ENCODE peak calls at places on chromosomes 5 and 9, in seven cellular contexts. F is AG10803, B is astrocyte, U is astrocyte of the cerebellum, L is brain microvascular endothelial cell, Z is AG04449, R is BE2C. X is an unnamed sample.

GRCh38 chr5:77155179-77155839 is 55.2 kb upstream of the PDE8B start:
- DNase-seq in U (no peak), B (no peak), L (no peak), F (no peak), R (no peak), Z (no peak), X (peak)

GRCh38 chr9:137052998-137053943 is 590 bp downstream of the ENTPD2 start:
- DNase-seq in R (no peak), Z (no peak), F (no peak), U (no peak), L (no peak), B (no peak), X (no peak)

GRCh38 chr5:151037561-151038291 is 17.3 kb downstream of the GPX3 start:
- DNase-seq in R (no peak), U (peak), F (peak), B (peak), Z (no peak), L (peak), X (no peak)

GRCh38 chr5:174454464-174454863 is 269.9 kb upstream of the MSX2 start:
- DNase-seq in U (no peak), R (no peak), B (no peak), F (no peak), Z (no peak), L (no peak), X (peak)

GRCh38 chr9:137761032-137761431 is 116.5 kb upstream of the CACNA1B start:
- DNase-seq in F (no peak), B (no peak), U (no peak), Z (no peak), R (no peak), L (no peak), X (peak)

GRCh38 chr9:124973807-124974206 is 32.9 kb upstream of the GOLGA1 start:
- DNase-seq in R (no peak), U (no peak), F (no peak), Z (no peak), L (no peak), B (no peak), X (no peak)

GRCh38 chr5:156435101-156435500 is 108.1 kb downstream of the SGCD start:
- DNase-seq in L (no peak), B (no peak), U (no peak), F (no peak), R (no peak), Z (no peak), X (no peak)

GRCh38 chr9:91332476-91333231 is 29.1 kb downstream of the AUH start:
- DNase-seq in Z (no peak), B (no peak), R (no peak), F (no peak), U (no peak), L (no peak), X (no peak)

GRCh38 chr9:95511952-95512750 is 4.6 kb downstream of the PTCH1 start:
- DNase-seq in L (no peak), U (no peak), R (peak), F (peak), B (no peak), Z (no peak), X (peak)

GRCh38 chr5:75509956-75510355 is 1.5 kb downstream of the CERT1 start:
- DNase-seq in R (no peak), Z (peak), L (peak), U (no peak), B (peak), F (peak), X (no peak)

GRCh38 chr9:117014061-117014460 is 327.0 kb downstream of the TRIM32 start:
- DNase-seq in F (no peak), L (no peak), B (no peak), R (no peak), U (no peak), Z (no peak), X (no peak)

DNA sequence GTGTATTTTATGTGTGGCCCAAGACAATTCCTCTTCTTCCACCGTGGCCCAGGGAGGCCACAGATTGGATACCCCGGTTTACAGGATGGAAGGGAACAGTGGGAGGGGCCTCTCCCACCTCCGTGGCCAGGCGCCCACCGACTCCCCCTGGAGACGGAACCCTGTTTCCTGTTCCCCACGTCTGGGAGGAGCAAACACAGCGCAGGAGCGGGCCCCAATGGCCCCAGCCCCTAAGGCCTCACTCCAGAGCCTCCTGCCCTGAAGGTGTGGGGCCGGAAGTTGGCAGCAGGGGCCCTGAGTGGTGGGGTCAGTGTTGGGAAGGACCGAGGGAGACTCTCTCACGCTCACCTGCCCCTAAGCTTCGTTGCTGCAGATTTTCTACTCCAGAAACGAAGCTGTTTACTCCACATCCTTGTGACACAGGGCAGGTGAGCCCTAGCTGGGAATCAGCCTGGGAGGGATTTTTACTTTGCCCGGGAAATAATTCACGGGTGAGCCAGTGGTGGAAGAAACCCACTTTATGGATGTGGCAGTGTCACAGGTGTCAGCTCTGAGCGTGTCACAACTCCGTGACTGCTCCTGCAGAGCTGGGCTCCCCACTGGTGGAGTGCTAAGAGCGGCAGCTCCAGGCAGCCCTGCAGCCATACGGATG is 77.6 kb upstream of the OLFM1 start:
- DNase-seq in R (no peak), B (no peak), F (no peak), U (no peak), L (no peak), Z (no peak), X (no peak)
- TF ChIP-seq CTCF in R (no peak), B (no peak), F (no peak), U (no peak), L (no peak), Z (no peak), X (no peak)

DNA sequence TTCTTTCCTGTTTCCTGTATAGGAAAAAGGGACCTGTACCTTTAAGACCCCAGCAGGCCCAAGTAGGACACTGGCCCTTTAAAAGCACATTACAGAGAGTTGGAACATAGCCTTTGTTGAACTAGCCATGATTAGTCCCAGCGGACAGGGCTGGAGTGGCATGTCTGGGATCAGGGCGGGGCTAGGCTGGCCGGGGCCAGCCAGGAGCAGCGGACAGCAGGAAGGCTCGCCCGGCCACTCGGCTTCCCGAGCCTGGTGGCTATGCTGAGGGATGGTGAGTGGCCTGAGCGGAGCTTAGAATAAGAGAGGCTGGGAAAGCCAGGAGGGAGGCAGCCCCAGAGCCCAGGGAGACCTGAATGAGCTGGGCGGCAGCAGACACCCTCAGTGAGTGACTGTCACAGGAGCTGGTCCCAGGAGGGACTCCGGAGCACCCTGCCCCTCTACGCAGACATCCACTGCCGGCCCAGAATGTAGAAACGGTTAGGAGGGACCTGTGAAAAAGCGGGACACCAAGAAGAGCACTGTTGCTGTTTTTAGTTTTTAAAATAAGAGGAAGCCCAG is 92.1 kb downstream of the DAB2IP start:
- DNase-seq in Z (no peak), L (peak), U (peak), B (peak), F (peak), R (peak), X (no peak)
- TF ChIP-seq CTCF in Z (no peak), L (peak), U (no peak), B (no peak), F (no peak), R (no peak), X (no peak)

GRCh38 chr9:134175808-134176598 is 11.6 kb upstream of the RNU6ATAC start:
- DNase-seq in R (no peak), L (no peak), Z (no peak), F (no peak), B (no peak), U (no peak), X (no peak)
- TF ChIP-seq CTCF in R (peak), L (no peak), Z (peak), F (no peak), B (no peak), U (peak), X (no peak)

GRCh38 chr5:169577966-169578365 is 5.6 kb upstream of the SPDL1 start:
- DNase-seq in Z (no peak), B (peak), R (no peak), U (no peak), L (no peak), F (peak), X (no peak)
- TF ChIP-seq CTCF in Z (peak), B (peak), R (peak), U (peak), L (peak), F (peak), X (no peak)

DNA sequence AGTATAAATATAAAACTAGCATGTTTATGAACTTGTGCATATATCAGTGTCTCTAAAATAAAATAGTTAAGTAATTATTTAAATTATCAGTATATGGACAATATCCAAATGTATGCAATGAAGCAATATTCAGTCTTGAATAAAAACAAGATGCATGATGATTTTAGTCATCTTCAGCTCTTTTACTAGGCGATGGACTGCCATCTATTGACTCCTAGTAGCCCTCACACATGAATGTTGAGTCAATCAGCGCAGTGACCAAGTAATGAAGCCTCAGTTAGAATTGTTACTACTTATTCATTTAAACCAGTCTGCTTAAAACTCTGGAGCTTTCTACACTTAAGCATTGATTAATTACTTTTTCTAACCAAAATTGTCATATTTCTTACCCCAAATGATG is 92.9 kb upstream of the GRHPR start:
- DNase-seq in L (peak), Z (no peak), R (peak), F (peak), U (no peak), B (peak), X (peak)
- TF ChIP-seq CTCF in L (peak), Z (peak), R (peak), F (peak), U (peak), B (peak), X (peak)

GRCh38 chr9:72972636-72973035 is 19.8 kb upstream of the ALDH1A1 start:
- DNase-seq in Z (no peak), U (no peak), B (no peak), F (no peak), L (no peak), R (no peak), X (no peak)
- TF ChIP-seq CTCF in Z (no peak), U (no peak), B (no peak), F (no peak), L (no peak), R (no peak), X (no peak)

GRCh38 chr9:110427497-110428104 is 89.9 kb upstream of the TXNDC8 start:
- DNase-seq in F (peak), Z (no peak), R (peak), L (peak), B (peak), U (no peak), X (peak)

GRCh38 chr9:110429453-110429852 is 91.8 kb upstream of the TXNDC8 start:
- DNase-seq in R (no peak), U (no peak), Z (no peak), B (no peak), F (peak), L (no peak), X (no peak)

GRCh38 chr9:110426052-110426709 is 88.5 kb upstream of the TXNDC8 start:
- DNase-seq in B (peak), Z (no peak), L (no peak), F (peak), U (peak), R (no peak), X (no peak)
- TF ChIP-seq CTCF in B (peak), Z (peak), L (peak), F (peak), U (peak), R (no peak), X (no peak)

GRCh38 chr5:116361171-116361967 is 213.3 kb downstream of the SEMA6A start:
- DNase-seq in U (no peak), F (peak), L (peak), B (peak), R (peak), Z (no peak), X (no peak)
- TF ChIP-seq CTCF in U (peak), F (no peak), L (peak), B (no peak), R (peak), Z (peak), X (no peak)

DNA sequence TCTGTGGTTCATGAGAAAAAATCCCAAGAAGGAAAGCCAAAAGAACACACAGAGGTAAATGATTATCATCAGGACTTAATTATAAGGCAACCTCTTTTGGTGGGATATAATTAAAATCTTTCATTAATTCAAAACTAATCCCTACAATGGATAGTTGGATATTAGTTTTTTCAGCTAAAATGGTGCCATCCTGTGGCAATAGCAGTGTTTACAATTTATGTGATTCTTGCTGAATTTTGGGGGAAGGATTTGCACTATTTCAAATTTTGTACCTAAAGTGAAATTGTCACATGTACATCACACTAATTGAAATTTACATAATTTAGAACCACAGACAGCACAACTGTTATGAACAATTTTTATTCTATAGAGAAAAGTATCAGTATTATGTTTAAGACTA is 67.0 kb downstream of the CAST start:
- DNase-seq in B (no peak), F (no peak), Z (no peak), R (no peak), U (no peak), L (no peak), X (no peak)
- TF ChIP-seq CTCF in B (no peak), F (peak), Z (peak), R (peak), U (peak), L (peak), X (peak)

X was measured in activated CD8-positive, alpha-beta T cell treated with anti-CD3 and anti-CD28 coated beads for 36 hours.